ENCODE peak calls at places on chromosomes 7 and 10, in seven cellular contexts. D is HCT116, Y is H1, X is HepG2, O is GM12878, B is endothelial cell of umbilical vein, I is K562. S is an unnamed sample.

GRCh38 chr10:119149723-119150122 is 15.8 kb downstream of the SFXN4 start:
- DNase-seq in O (no peak), B (no peak), D (no peak), X (no peak), Y (peak), I (no peak), S (no peak)

GRCh38 chr7:127473409-127473808 is 80.9 kb upstream of the ZNF800 start:
- DNase-seq in Y (no peak), D (no peak), I (peak), B (no peak), X (no peak), O (no peak), S (no peak)

GRCh38 chr7:158374586-158374985 is 213.0 kb downstream of the PTPRN2 start:
- DNase-seq in B (no peak), Y (no peak), D (no peak), I (no peak), O (no peak), X (no peak), S (peak)

GRCh38 chr10:72379062-72379461 is 24.3 kb upstream of the DNAJB12 start:
- DNase-seq in X (no peak), Y (no peak), B (no peak), D (no peak), O (no peak), I (no peak), S (no peak)

GRCh38 chr10:80170641-80171040 is 34.7 kb downstream of the ANXA11 start:
- DNase-seq in X (no peak), O (no peak), D (no peak), Y (no peak), I (no peak), B (no peak), S (no peak)

GRCh38 chr7:96297873-96298272 is 24.0 kb downstream of the SLC25A13 start:
- DNase-seq in X (peak), O (no peak), B (no peak), I (no peak), D (no peak), Y (no peak), S (no peak)

GRCh38 chr7:35649711-35650110 is 45.2 kb downstream of the HERPUD2 start:
- DNase-seq in I (no peak), D (no peak), X (no peak), O (no peak), B (no peak), Y (no peak), S (no peak)

GRCh38 chr7:130959743-130960207 is 225.8 kb upstream of the KLF14 start:
- DNase-seq in O (no peak), X (peak), B (no peak), I (peak), D (peak), Y (peak), S (no peak)

GRCh38 chr7:7795736-7796135 is 77.3 kb upstream of the RPA3 start:
- DNase-seq in I (no peak), Y (no peak), D (peak), X (peak), B (peak), O (no peak), S (no peak)

GRCh38 chr7:74324499-74325229 is 35.5 kb downstream of the CLIP2 start:
- DNase-seq in X (no peak), D (no peak), O (no peak), Y (no peak), B (no peak), I (no peak), S (no peak)

DNA sequence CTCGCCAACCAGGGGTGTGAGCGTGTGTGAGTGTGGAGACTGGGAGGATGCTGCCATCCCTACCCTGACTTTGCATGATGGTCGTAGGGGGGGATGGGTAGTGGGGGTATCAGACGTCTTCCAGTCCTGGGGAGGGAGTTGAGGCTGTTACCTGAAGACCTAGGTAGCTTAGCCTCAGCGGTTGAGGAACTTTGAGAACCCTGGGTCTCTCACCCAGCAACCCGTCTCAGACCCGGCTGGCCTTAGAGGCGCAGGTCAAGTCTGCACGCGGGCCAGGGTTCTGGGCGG is 2.7 kb downstream of the SLC4A2 start:
- DNase-seq in B (no peak), X (no peak), D (no peak), Y (no peak), I (no peak), O (no peak), S (no peak)
- H3K4me3 ChIP-seq in B (no peak), X (peak), D (peak), Y (peak), I (peak), O (no peak), S (no peak)

DNA sequence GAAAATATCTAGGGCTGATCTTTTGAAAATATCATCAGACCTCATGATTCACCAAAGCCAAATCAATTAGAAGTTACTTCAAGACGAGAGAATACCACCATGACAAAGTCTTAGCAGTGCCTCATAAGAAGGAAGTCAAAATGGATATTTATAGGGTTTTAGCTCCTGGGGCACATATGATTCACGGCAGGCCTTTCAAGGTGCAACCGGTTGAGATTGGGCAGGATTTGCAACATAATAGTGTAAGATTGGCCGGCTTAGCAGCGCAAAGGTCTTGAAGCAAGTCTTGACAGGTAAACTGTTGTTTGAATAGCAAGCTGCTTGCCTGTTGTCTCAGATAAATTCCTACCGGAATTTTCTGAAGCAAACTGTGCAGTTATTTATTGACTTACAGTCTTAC is 17.5 kb downstream of the ADRB1 start:
- DNase-seq in X (no peak), O (no peak), Y (no peak), B (no peak), I (no peak), D (no peak), S (no peak)
- TF ChIP-seq POLR2AphosphoS5 in X (no peak), O (no peak), Y (no peak), B (no peak), I (no peak), D (no peak), S (no peak)

GRCh38 chr7:44980393-44981034 is 1.7 kb upstream of the MYO1G start:
- DNase-seq in X (no peak), B (no peak), I (no peak), O (peak), Y (peak), D (no peak), S (peak)
- H3K9ac ChIP-seq in X (no peak), B (no peak), I (no peak), O (peak), Y (no peak), D (no peak), S (peak)

DNA sequence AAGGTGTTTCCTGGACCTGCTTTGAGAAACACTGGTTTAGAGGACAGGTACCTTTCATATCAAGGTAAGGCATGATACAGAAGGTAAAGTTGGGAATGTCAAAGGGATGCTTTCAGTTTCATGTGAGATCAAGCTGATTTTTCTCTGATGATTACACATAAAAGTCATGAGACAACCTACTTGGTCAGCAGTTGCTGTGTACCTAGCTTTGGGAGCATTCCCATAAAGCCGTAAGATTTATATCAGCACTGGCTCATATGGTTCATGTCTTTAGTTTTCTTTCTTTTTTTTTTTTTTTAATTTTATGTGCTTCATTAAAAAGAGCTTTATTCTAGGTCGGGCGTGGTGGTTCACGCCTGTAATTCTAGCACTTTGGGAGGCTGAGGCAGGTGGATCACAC is 265.3 kb upstream of the LRGUK start:
- DNase-seq in I (no peak), B (peak), Y (no peak), D (no peak), X (no peak), O (no peak), S (no peak)
- H3K4me3 ChIP-seq in I (no peak), B (no peak), Y (no peak), D (no peak), X (no peak), O (no peak), S (no peak)

DNA sequence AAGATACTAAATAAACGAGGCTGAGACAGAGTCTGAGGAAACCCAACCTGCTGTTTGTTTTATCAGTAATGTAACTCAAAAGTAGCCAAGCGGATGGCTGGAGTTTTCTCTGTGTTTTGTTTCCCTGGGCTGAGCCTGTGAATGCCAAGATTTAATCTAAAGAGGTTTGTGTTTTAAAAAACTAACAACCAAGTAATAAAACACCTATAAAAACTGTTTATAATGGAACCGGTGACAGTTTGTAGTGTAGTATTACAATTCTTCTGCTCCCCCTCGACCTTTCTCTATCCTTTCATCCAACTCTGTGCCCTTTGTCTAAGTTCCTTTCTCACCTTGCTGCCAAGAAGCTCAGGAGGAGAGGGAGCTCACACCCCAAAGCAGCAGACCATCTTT is 2.6 kb upstream of the KAT6B start:
- DNase-seq in Y (no peak), X (no peak), O (no peak), D (no peak), B (peak), I (peak), S (no peak)
- TF ChIP-seq POLR2AphosphoS5 in Y (no peak), X (no peak), O (no peak), D (no peak), B (no peak), I (no peak), S (no peak)

DNA sequence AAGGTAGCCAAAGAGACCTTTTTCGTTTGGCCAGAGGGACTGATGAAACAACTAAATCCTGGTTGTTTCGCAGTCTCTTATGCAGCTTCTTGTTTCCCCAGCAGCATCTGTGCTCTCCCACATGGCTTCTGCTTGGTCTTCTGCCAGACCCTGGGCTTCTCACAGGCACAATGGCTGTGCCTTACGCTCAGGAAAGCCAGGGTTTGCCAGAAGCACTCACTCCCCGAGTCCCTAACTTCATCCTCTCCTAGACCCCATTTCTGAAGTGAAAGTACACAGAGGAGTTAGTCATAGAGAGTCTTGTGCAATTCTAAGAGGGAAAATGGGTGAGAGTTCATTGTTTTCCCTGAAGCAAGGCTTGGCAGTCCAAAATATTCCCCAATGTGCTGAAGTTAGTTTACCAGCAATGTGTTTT is 121.7 kb downstream of the EVX1 start:
- DNase-seq in D (no peak), B (no peak), X (no peak), Y (no peak), I (no peak), O (no peak), S (no peak)
- H3K9ac ChIP-seq in D (no peak), B (no peak), X (no peak), Y (no peak), I (no peak), O (no peak), S (no peak)

GRCh38 chr10:24467094-24467493 is 256.6 kb downstream of the ARHGAP21 start:
- DNase-seq in O (no peak), Y (no peak), I (no peak), B (no peak), X (no peak), D (no peak), S (no peak)
- H3K4me3 ChIP-seq in O (no peak), Y (no peak), I (no peak), B (no peak), X (peak), D (peak), S (no peak)

GRCh38 chr10:103758294-103758681 is 97.1 kb downstream of the SH3PXD2A start:
- DNase-seq in O (no peak), X (peak), B (peak), Y (no peak), I (no peak), D (no peak), S (no peak)

GRCh38 chr10:103761075-103761920 is 94.1 kb downstream of the SH3PXD2A start:
- DNase-seq in Y (no peak), X (no peak), I (no peak), D (no peak), O (no peak), B (peak), S (no peak)

GRCh38 chr10:103756277-103756869 is 99.0 kb downstream of the SH3PXD2A start:
- DNase-seq in B (no peak), D (no peak), I (no peak), O (no peak), Y (no peak), X (no peak), S (no peak)

GRCh38 chr10:103759100-103759781 is 96.1 kb downstream of the SH3PXD2A start:
- DNase-seq in Y (no peak), B (peak), I (no peak), X (peak), O (no peak), D (no peak), S (no peak)

GRCh38 chr10:103757531-103758293 is 97.7 kb downstream of the SH3PXD2A start:
- DNase-seq in B (peak), O (no peak), X (no peak), Y (no peak), I (peak), D (no peak), S (no peak)
- TF ChIP-seq POLR2AphosphoS5 in B (no peak), O (no peak), X (no peak), Y (no peak), I (no peak), D (no peak), S (peak)

GRCh38 chr7:70856889-70857511 is 274.9 kb upstream of the GALNT17 start:
- DNase-seq in D (peak), I (peak), X (peak), B (peak), O (peak), Y (peak), S (peak)
- H3K9ac ChIP-seq in D (no peak), I (no peak), X (no peak), B (no peak), O (no peak), Y (no peak), S (peak)

S was measured in SK-N-MC.